ENCODE peak calls at places on chromosomes 4 and X, in nine cellular contexts. M is DMS 273 treated with DMSO at 0.1 percent for 48 hours; C is endodermal cell; P is NCI-H1436; I is HS-5; W is HCT116; V is left colon; S is D341Med; X is stimulated activated CD4-positive, alpha-beta T cell treated with anti-CD3 and anti-CD28 coated beads, Interleukin-2, amount 100 ng/mL, for 48 hours. T is an unnamed sample.
A peak's percentile ranks its signal among the peaks of the same experiment; 100 is the strongest.

GRCh38 chr4:169410839-169411770 is 140.3 kb upstream of the SH3RF1 start:
- DNase-seq in M (peak; percentile 2), C (peak; percentile 61), P (no peak), I (no peak), W (no peak), V (no peak), S (no peak), X (peak; percentile 15), T (peak; percentile 14)

GRCh38 chrX:107447642-107448041 is 1.8 kb upstream of the FRMPD3 start:
- DNase-seq in M (no peak), C (no peak), P (no peak), I (no peak), W (no peak), V (no peak), S (no peak), X (no peak), T (no peak)

GRCh38 chr4:102994803-102995202 is 24.7 kb downstream of the SLC9B1 start:
- DNase-seq in M (no peak), C (no peak), P (no peak), I (no peak), W (no peak), V (no peak), S (no peak), X (no peak), T (no peak)

GRCh38 chrX:134246282-134246681 is 9.3 kb downstream of the CCDC160 start:
- DNase-seq in M (no peak), C (peak; percentile 45), P (no peak), I (no peak), W (no peak), V (no peak), S (no peak), X (no peak), T (no peak)

GRCh38 chr4:185359767-185360446 is 35.8 kb downstream of the LRP2BP start:
- DNase-seq in M (no peak), C (no peak), P (no peak), I (no peak), W (no peak), V (no peak), S (no peak), X (no peak), T (no peak)

GRCh38 chrX:26783512-26784225 is 567.7 kb downstream of the MAGEB5 start:
- DNase-seq in M (no peak), C (peak; percentile 62), P (no peak), I (no peak), W (peak; percentile 29), V (no peak), S (peak; percentile 41), X (peak; percentile 4), T (no peak)

GRCh38 chr4:113976937-113977855 is 2.3 kb downstream of the ARSJ start:
- DNase-seq in M (no peak), C (no peak), P (no peak), I (no peak), W (no peak), V (no peak), S (no peak), X (no peak), T (no peak)

GRCh38 chr4:102420563-102421221 is 75.4 kb upstream of the SLC39A8 start:
- DNase-seq in M (peak; percentile 35), C (no peak), P (no peak), I (no peak), W (no peak), V (no peak), S (peak; percentile 34), X (no peak), T (no peak)

GRCh38 chr4:112109455-112110425 is 35.5 kb upstream of the FAM241A start:
- DNase-seq in M (no peak), C (no peak), P (no peak), I (no peak), W (no peak), V (no peak), S (no peak), X (no peak), T (no peak)

GRCh38 chr4:91826186-91826585 is 477.6 kb upstream of the GRID2 start:
- DNase-seq in M (no peak), C (no peak), P (no peak), I (peak; percentile 61), W (no peak), V (no peak), S (no peak), X (no peak), T (no peak)

GRCh38 chr4:105248613-105249012 is 101.9 kb downstream of the TET2 start:
- DNase-seq in M (no peak), C (no peak), P (no peak), I (no peak), W (no peak), V (no peak), S (no peak), X (no peak), T (no peak)

GRCh38 chr4:36363024-36363423 is 81.6 kb downstream of the DTHD1 start:
- DNase-seq in M (no peak), C (no peak), P (no peak), I (no peak), W (no peak), V (no peak), S (no peak), X (no peak), T (no peak)

GRCh38 chrX:19776753-19777152 is 110.6 kb downstream of the SH3KBP1 start:
- DNase-seq in M (no peak), C (no peak), P (no peak), I (no peak), W (no peak), V (no peak), S (no peak), X (no peak), T (no peak)

GRCh38 chrX:41384041-41384705 is 50.2 kb downstream of the DDX3X start:
- DNase-seq in M (no peak), C (no peak), P (no peak), I (peak; percentile 34), W (peak; percentile 51), V (peak; percentile 77), S (no peak), X (peak; percentile 48), T (no peak)

GRCh38 chr4:73679836-73680235 is 59.6 kb upstream of the RASSF6 start:
- DNase-seq in M (no peak), C (no peak), P (no peak), I (peak; percentile 24), W (no peak), V (no peak), S (no peak), X (no peak), T (no peak)

GRCh38 chrX:68647156-68647957 is at the start of gene STARD8:
- DNase-seq in M (no peak), C (peak; percentile 86), P (no peak), I (no peak), W (peak; percentile 32), V (no peak), S (peak; percentile 35), X (no peak), T (no peak)

GRCh38 chr4:139825523-139826014 is 159.9 kb downstream of the MGST2 start:
- DNase-seq in M (no peak), C (no peak), P (peak; percentile 70), I (no peak), W (no peak), V (no peak), S (no peak), X (no peak), T (no peak)

GRCh38 chrX:44529315-44529714 is 13.3 kb downstream of the FUNDC1 start:
- DNase-seq in M (no peak), C (no peak), P (no peak), I (no peak), W (no peak), V (no peak), S (peak; percentile 46), X (no peak), T (no peak)

GRCh38 chr4:70197842-70198241 is 2.3 kb downstream of the ODAM start:
- DNase-seq in M (no peak), C (peak; percentile 50), P (no peak), I (no peak), W (no peak), V (peak; percentile 27), S (no peak), X (no peak), T (no peak)

GRCh38 chrX:29662101-29662500 is 553.3 kb upstream of the MAGEB2 start:
- DNase-seq in M (no peak), C (no peak), P (no peak), I (peak; percentile 52), W (no peak), V (no peak), S (no peak), X (no peak), T (no peak)

GRCh38 chr4:60865238-60865637 is 334.9 kb upstream of the ADGRL3 start:
- DNase-seq in M (no peak), C (peak; percentile 53), P (no peak), I (no peak), W (no peak), V (no peak), S (peak; percentile 54), X (no peak), T (no peak)

GRCh38 chrX:66164470-66164869 is 423 bp downstream of the HEPH start:
- DNase-seq in M (no peak), C (no peak), P (no peak), I (no peak), W (no peak), V (no peak), S (no peak), X (no peak), T (no peak)

GRCh38 chr4:71382569-71383560 is 44.0 kb downstream of the SLC4A4 start:
- DNase-seq in M (no peak), C (no peak), P (no peak), I (no peak), W (no peak), V (no peak), S (no peak), X (no peak), T (no peak)

GRCh38 chr4:68021185-68021584 is 57.9 kb upstream of the TMPRSS11A start:
- DNase-seq in M (no peak), C (no peak), P (no peak), I (peak; percentile 18), W (peak; percentile 51), V (no peak), S (no peak), X (no peak), T (no peak)

GRCh38 chrX:124737771-124738170 is 391.4 kb downstream of the SH2D1A start:
- DNase-seq in M (no peak), C (no peak), P (no peak), I (no peak), W (no peak), V (no peak), S (no peak), X (no peak), T (no peak)

GRCh38 chr4:128384091-128384520 is 96.5 kb upstream of the PGRMC2 start:
- DNase-seq in M (no peak), C (no peak), P (no peak), I (no peak), W (no peak), V (no peak), S (no peak), X (no peak), T (no peak)

GRCh38 chr4:158760866-158761265 is 8.0 kb upstream of the FNIP2 start:
- DNase-seq in M (no peak), C (no peak), P (no peak), I (no peak), W (no peak), V (no peak), S (no peak), X (no peak), T (no peak)

GRCh38 chr4:140837742-140838141 is 81.6 kb upstream of the TBC1D9 start:
- DNase-seq in M (no peak), C (no peak), P (no peak), I (no peak), W (no peak), V (no peak), S (no peak), X (no peak), T (no peak)

GRCh38 chr4:142883433-142883832 is 37.3 kb upstream of the INPP4B start:
- DNase-seq in M (no peak), C (peak; percentile 59), P (no peak), I (no peak), W (peak; percentile 12), V (no peak), S (peak; percentile 39), X (no peak), T (no peak)

GRCh38 chrX:110317079-110317819 is 636 bp downstream of the AMMECR1 start:
- DNase-seq in M (no peak), C (peak; percentile 69), P (no peak), I (no peak), W (no peak), V (peak; percentile 26), S (peak; percentile 53), X (peak; percentile 14), T (peak; percentile 12)

GRCh38 chr4:139189417-139189749 is 12.4 kb upstream of the ELF2 start:
- DNase-seq in M (no peak), C (no peak), P (no peak), I (no peak), W (no peak), V (no peak), S (no peak), X (no peak), T (no peak)